ENCODE peak calls at places on chromosomes 4 and X, in six cellular contexts. One of them, this sample, is unnamed.

GRCh38 chr4:153564630-153565525 is 98.7 kb downstream of the TMEM131L start:
- DNase-seq in pancreas: peak
- DNase-seq in HL-60: no peak
- DNase-seq in adrenal gland: no peak
- DNase-seq in astrocyte: peak
- DNase-seq in upper lobe of right lung: no peak
- DNase-seq in this sample: no peak

GRCh38 chr4:1385373-1386340 is 20.6 kb downstream of the NKX1-1 start:
- DNase-seq in pancreas: peak
- DNase-seq in HL-60: no peak
- DNase-seq in adrenal gland: no peak
- DNase-seq in astrocyte: no peak
- DNase-seq in upper lobe of right lung: peak
- DNase-seq in this sample: peak

GRCh38 chr4:155042014-155042413 is 166.4 kb upstream of the NPY2R start:
- DNase-seq in pancreas: no peak
- DNase-seq in HL-60: no peak
- DNase-seq in adrenal gland: no peak
- DNase-seq in astrocyte: no peak
- DNase-seq in upper lobe of right lung: no peak
- DNase-seq in this sample: no peak

GRCh38 chrX:114344756-114345155 is 239.1 kb upstream of the HTR2C start:
- DNase-seq in pancreas: no peak
- DNase-seq in HL-60: no peak
- DNase-seq in adrenal gland: no peak
- DNase-seq in astrocyte: peak
- DNase-seq in upper lobe of right lung: no peak
- DNase-seq in this sample: no peak

GRCh38 chrX:37599735-37600134 is 28.3 kb downstream of the LANCL3 start:
- DNase-seq in pancreas: peak
- DNase-seq in HL-60: no peak
- DNase-seq in adrenal gland: no peak
- DNase-seq in astrocyte: no peak
- DNase-seq in upper lobe of right lung: no peak
- DNase-seq in this sample: no peak

GRCh38 chr4:13627185-13627605 is 330 bp downstream of the BOD1L1 start:
- DNase-seq in pancreas: no peak
- DNase-seq in HL-60: no peak
- DNase-seq in adrenal gland: peak
- DNase-seq in astrocyte: no peak
- DNase-seq in upper lobe of right lung: peak
- DNase-seq in this sample: peak

GRCh38 chrX:116499780-116500179 is 37.0 kb upstream of the CT83 start:
- DNase-seq in pancreas: no peak
- DNase-seq in HL-60: no peak
- DNase-seq in adrenal gland: no peak
- DNase-seq in astrocyte: no peak
- DNase-seq in upper lobe of right lung: no peak
- DNase-seq in this sample: no peak

GRCh38 chr4:172042714-172043114 is 229.5 kb downstream of the GALNTL6 start:
- DNase-seq in pancreas: no peak
- DNase-seq in HL-60: no peak
- DNase-seq in adrenal gland: peak
- DNase-seq in astrocyte: peak
- DNase-seq in upper lobe of right lung: no peak
- DNase-seq in this sample: no peak

GRCh38 chr4:101222156-101222845 is 125.0 kb downstream of the PPP3CA start:
- DNase-seq in pancreas: no peak
- DNase-seq in HL-60: no peak
- DNase-seq in adrenal gland: no peak
- DNase-seq in astrocyte: no peak
- DNase-seq in upper lobe of right lung: no peak
- DNase-seq in this sample: no peak

GRCh38 chr4:122309988-122310626 is 68.7 kb upstream of the ADAD1 start:
- DNase-seq in pancreas: no peak
- DNase-seq in HL-60: no peak
- DNase-seq in adrenal gland: no peak
- DNase-seq in astrocyte: no peak
- DNase-seq in upper lobe of right lung: no peak
- DNase-seq in this sample: no peak

GRCh38 chr4:4851081-4851480 is 8.4 kb upstream of the MSX1 start:
- DNase-seq in pancreas: no peak
- DNase-seq in HL-60: no peak
- DNase-seq in adrenal gland: no peak
- DNase-seq in astrocyte: no peak
- DNase-seq in upper lobe of right lung: peak
- DNase-seq in this sample: no peak

GRCh38 chr4:84644087-84644486 is 61.2 kb downstream of the CDS1 start:
- DNase-seq in pancreas: no peak
- DNase-seq in HL-60: no peak
- DNase-seq in adrenal gland: no peak
- DNase-seq in astrocyte: no peak
- DNase-seq in upper lobe of right lung: no peak
- DNase-seq in this sample: no peak
- H3K27ac ChIP-seq in pancreas: no peak
- H3K27ac ChIP-seq in HL-60: no peak
- H3K27ac ChIP-seq in adrenal gland: no peak
- H3K27ac ChIP-seq in astrocyte: no peak
- H3K27ac ChIP-seq in upper lobe of right lung: no peak
- H3K27ac ChIP-seq in this sample: no peak

GRCh38 chr4:140721088-140721421 is 35.1 kb downstream of the TBC1D9 start:
- DNase-seq in pancreas: no peak
- DNase-seq in HL-60: no peak
- DNase-seq in adrenal gland: no peak
- DNase-seq in astrocyte: no peak
- DNase-seq in upper lobe of right lung: no peak
- DNase-seq in this sample: no peak

GRCh38 chr4:140718240-140718639 is 37.9 kb downstream of the TBC1D9 start:
- DNase-seq in pancreas: no peak
- DNase-seq in HL-60: peak
- DNase-seq in adrenal gland: no peak
- DNase-seq in astrocyte: peak
- DNase-seq in upper lobe of right lung: no peak
- DNase-seq in this sample: no peak

GRCh38 chr4:140719693-140720092 is 36.5 kb downstream of the TBC1D9 start:
- DNase-seq in pancreas: no peak
- DNase-seq in HL-60: no peak
- DNase-seq in adrenal gland: no peak
- DNase-seq in astrocyte: no peak
- DNase-seq in upper lobe of right lung: no peak
- DNase-seq in this sample: no peak

GRCh38 chr4:140719022-140719421 is 37.2 kb downstream of the TBC1D9 start:
- DNase-seq in pancreas: no peak
- DNase-seq in HL-60: no peak
- DNase-seq in adrenal gland: no peak
- DNase-seq in astrocyte: peak
- DNase-seq in upper lobe of right lung: no peak
- DNase-seq in this sample: no peak

DNA sequence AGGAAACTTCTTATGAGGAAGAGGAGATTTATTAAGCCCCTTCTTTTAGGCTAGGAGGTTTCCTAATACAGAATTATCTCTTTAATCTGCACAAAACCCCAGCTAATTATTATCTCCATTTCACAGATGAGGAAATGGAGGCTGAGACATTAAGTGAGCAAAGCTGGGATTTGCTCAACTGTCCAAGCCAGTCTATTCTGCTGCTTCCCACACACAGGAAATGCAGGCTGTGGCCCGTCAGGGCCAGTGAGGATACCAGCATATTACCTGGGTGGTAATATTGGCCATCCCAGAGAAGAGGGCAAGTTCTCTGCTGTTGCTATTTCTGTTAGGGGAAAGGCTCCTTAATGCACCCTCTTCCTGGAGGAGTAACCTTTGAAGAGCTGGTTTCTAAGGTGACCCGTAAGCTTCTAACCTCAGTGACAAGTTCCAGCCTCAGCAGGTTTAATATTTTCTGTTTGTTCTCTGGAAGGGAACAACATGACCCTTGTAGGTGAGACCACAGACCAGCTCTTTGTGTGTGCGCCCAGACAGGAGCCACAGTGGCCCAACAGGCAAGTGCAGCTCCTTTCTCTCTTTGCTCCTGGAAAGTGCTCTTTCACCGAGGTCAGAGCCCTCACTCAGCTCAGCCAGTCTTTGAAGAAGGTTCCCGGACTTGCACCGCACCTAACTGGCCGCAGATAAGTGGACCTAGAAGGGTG is 35.6 kb downstream of the TBC1D9 start:
- DNase-seq in pancreas: no peak
- DNase-seq in HL-60: no peak
- DNase-seq in adrenal gland: no peak
- DNase-seq in astrocyte: no peak
- DNase-seq in upper lobe of right lung: no peak
- DNase-seq in this sample: no peak
- H3K4me3 ChIP-seq in pancreas: no peak
- H3K4me3 ChIP-seq in HL-60: no peak
- H3K4me3 ChIP-seq in adrenal gland: no peak
- H3K4me3 ChIP-seq in astrocyte: no peak
- H3K4me3 ChIP-seq in upper lobe of right lung: peak
- H3K4me3 ChIP-seq in this sample: peak

GRCh38 chr4:26082565-26082964 is 168.5 kb downstream of the SMIM20 start:
- DNase-seq in pancreas: no peak
- DNase-seq in HL-60: no peak
- DNase-seq in adrenal gland: no peak
- DNase-seq in astrocyte: no peak
- DNase-seq in upper lobe of right lung: no peak
- DNase-seq in this sample: no peak

GRCh38 chr4:26083987-26084386 is 170.0 kb downstream of the SMIM20 start:
- DNase-seq in pancreas: no peak
- DNase-seq in HL-60: no peak
- DNase-seq in adrenal gland: no peak
- DNase-seq in astrocyte: peak
- DNase-seq in upper lobe of right lung: no peak
- DNase-seq in this sample: no peak

GRCh38 chr4:26077840-26078239 is 163.8 kb downstream of the SMIM20 start:
- DNase-seq in pancreas: peak
- DNase-seq in HL-60: no peak
- DNase-seq in adrenal gland: no peak
- DNase-seq in astrocyte: no peak
- DNase-seq in upper lobe of right lung: no peak
- DNase-seq in this sample: no peak

GRCh38 chr4:26081795-26082498 is 167.9 kb downstream of the SMIM20 start:
- DNase-seq in pancreas: no peak
- DNase-seq in HL-60: peak
- DNase-seq in adrenal gland: no peak
- DNase-seq in astrocyte: peak
- DNase-seq in upper lobe of right lung: no peak
- DNase-seq in this sample: no peak

DNA sequence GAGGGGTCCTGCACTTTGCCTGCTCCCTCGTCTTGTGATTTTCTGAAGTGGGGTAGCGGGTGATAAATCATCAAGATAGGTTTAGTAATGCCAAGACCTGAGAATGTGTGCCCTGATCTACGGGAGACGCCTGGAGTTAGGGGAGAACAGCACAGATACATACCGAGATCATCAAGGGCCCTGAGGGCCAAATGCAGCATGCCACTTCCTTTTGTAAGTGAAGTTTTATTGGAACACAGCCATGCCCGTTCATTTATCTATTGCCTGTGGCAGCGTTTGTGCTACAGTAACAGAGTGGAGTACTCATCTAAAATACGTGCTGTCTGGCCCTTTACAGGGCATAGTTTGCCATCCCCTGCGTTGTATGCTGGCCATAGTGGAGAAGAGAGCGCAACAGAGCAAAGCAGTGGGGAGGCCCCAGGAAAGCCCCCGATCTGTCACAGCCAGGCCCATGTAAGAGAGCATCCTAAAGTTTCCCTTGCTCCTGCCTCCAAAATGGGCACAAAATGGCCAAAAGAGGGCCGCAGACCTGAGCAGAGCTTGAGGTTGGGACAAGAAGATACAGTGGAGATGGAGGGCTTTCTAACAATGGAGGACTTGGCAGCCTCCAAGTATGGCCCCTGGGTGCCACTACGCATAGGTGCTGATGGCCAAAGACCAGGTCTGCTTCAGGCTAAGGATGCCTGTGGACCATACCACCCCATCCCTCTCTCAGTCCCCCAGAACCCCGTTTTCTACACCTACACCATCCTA is 167.0 kb downstream of the SMIM20 start:
- DNase-seq in pancreas: no peak
- DNase-seq in HL-60: no peak
- DNase-seq in adrenal gland: no peak
- DNase-seq in astrocyte: no peak
- DNase-seq in upper lobe of right lung: no peak
- DNase-seq in this sample: no peak
- H3K27ac ChIP-seq in pancreas: no peak
- H3K27ac ChIP-seq in HL-60: no peak
- H3K27ac ChIP-seq in adrenal gland: no peak
- H3K27ac ChIP-seq in astrocyte: no peak
- H3K27ac ChIP-seq in upper lobe of right lung: no peak
- H3K27ac ChIP-seq in this sample: no peak

GRCh38 chr4:84497835-84498202 is 1.3 kb downstream of the NKX6-1 start:
- DNase-seq in pancreas: peak
- DNase-seq in HL-60: no peak
- DNase-seq in adrenal gland: no peak
- DNase-seq in astrocyte: no peak
- DNase-seq in upper lobe of right lung: no peak
- DNase-seq in this sample: no peak
- H3K4me3 ChIP-seq in pancreas: peak
- H3K4me3 ChIP-seq in HL-60: peak
- H3K4me3 ChIP-seq in adrenal gland: no peak
- H3K4me3 ChIP-seq in astrocyte: peak
- H3K4me3 ChIP-seq in upper lobe of right lung: peak
- H3K4me3 ChIP-seq in this sample: peak

GRCh38 chr4:40856836-40857362 is 107.1 kb downstream of the NSUN7 start:
- DNase-seq in pancreas: peak
- DNase-seq in HL-60: peak
- DNase-seq in adrenal gland: peak
- DNase-seq in astrocyte: peak
- DNase-seq in upper lobe of right lung: peak
- DNase-seq in this sample: peak
- H3K27ac ChIP-seq in pancreas: no peak
- H3K27ac ChIP-seq in HL-60: peak
- H3K27ac ChIP-seq in adrenal gland: no peak
- H3K27ac ChIP-seq in astrocyte: no peak
- H3K27ac ChIP-seq in upper lobe of right lung: no peak
- H3K27ac ChIP-seq in this sample: no peak

GRCh38 chrX:17413228-17413627 is 38.2 kb downstream of the NHS start:
- DNase-seq in pancreas: no peak
- DNase-seq in HL-60: no peak
- DNase-seq in adrenal gland: no peak
- DNase-seq in astrocyte: peak
- DNase-seq in upper lobe of right lung: no peak
- DNase-seq in this sample: no peak
- H3K4me3 ChIP-seq in pancreas: no peak
- H3K4me3 ChIP-seq in HL-60: no peak
- H3K4me3 ChIP-seq in adrenal gland: no peak
- H3K4me3 ChIP-seq in astrocyte: peak
- H3K4me3 ChIP-seq in upper lobe of right lung: no peak
- H3K4me3 ChIP-seq in this sample: no peak

GRCh38 chr4:40540801-40541200 is 88.9 kb downstream of the RBM47 start:
- DNase-seq in pancreas: no peak
- DNase-seq in HL-60: no peak
- DNase-seq in adrenal gland: no peak
- DNase-seq in astrocyte: no peak
- DNase-seq in upper lobe of right lung: no peak
- DNase-seq in this sample: no peak
- H3K27ac ChIP-seq in pancreas: no peak
- H3K27ac ChIP-seq in HL-60: no peak
- H3K27ac ChIP-seq in adrenal gland: no peak
- H3K27ac ChIP-seq in astrocyte: no peak
- H3K27ac ChIP-seq in upper lobe of right lung: no peak
- H3K27ac ChIP-seq in this sample: no peak

This sample was measured in lower lobe of right lung.